ENCODE peak calls at places on chromosomes 2 and 18, in four cellular contexts. O, U, Q and H are unnamed samples.

GRCh38 chr2:113826346-113827285 is 63.3 kb upstream of the ACTR3 start:
- DNase-seq in O (no peak), U (no peak), Q (peak; percentile 56), H (no peak)

GRCh38 chr2:239329284-239329971 is 71.4 kb downstream of the HDAC4 start:
- DNase-seq in O (no peak), U (no peak), Q (no peak), H (no peak)

GRCh38 chr2:127530245-127531132 is 4.2 kb upstream of the IWS1 start:
- DNase-seq in O (no peak), U (no peak), Q (no peak), H (no peak)

GRCh38 chr2:126889501-126890135 is 9.1 kb upstream of the TEX51 start:
- DNase-seq in O (no peak), U (no peak), Q (no peak), H (no peak)

GRCh38 chr2:203021986-203022385 is 7.3 kb downstream of the NBEAL1 start:
- DNase-seq in O (no peak), U (no peak), Q (no peak), H (no peak)

GRCh38 chr2:100238471-100238870 is 83.8 kb downstream of the LONRF2 start:
- DNase-seq in O (no peak), U (no peak), Q (no peak), H (no peak)

GRCh38 chr2:109486711-109487130 is 127.0 kb downstream of the SEPTIN10 start:
- DNase-seq in O (no peak), U (no peak), Q (no peak), H (no peak)

GRCh38 chr2:235545369-235546150 is 51.7 kb downstream of the AGAP1 start:
- DNase-seq in O (no peak), U (no peak), Q (no peak), H (no peak)

DNA sequence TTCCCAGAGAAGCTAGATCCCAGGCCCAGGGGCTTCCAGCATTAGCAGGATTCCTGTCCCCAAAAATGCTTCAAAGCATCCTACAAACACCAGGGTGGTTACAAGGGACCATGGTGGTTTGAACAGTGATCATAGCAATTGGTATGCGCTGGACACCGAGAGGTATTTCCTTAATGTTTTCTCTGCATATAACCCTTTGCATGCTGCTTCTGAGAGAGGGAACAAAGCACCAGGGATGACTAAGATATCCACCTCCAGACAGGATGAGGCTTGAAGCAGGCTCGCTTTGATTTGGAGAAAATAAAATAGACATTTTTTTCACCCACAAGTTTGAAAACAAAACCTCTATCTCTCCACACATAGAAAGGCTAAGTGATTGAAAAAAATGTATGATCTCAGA is 50.5 kb upstream of the TSPYL6 start:
- DNase-seq in O (no peak), U (no peak), Q (no peak), H (no peak)
- TF ChIP-seq TCF7L2 in O (no peak), U (no peak), Q (no peak), H (no peak)

DNA sequence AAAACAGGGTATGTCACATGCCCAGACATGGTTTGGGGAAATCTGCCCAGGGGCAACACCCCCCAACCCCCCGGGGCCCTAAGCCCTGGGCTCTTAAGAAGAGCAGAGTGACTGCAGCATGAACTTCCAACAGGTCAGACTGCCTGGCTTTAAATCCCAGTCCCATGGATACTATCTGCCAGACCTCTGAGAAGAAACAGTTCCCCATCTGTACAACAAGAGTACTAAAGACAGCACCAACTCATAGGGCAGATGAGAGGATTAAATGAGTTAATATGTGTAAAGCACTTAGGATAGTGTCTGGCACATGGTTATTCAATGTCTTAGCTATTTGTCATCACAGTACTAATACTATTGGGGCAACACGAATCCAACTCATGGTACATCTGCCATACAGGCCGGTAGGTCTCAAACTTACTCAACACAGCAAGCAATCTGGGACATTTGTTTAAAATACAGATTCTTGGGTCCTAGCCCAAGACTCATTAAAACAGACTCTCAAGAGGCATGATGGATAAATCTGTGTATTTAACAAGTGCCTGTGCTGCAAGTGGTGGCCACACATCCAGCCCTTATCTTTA is 23.4 kb downstream of the CDH2 start:
- DNase-seq in O (no peak), U (no peak), Q (no peak), H (no peak)
- TF ChIP-seq TCF7L2 in O (no peak), U (no peak), Q (no peak), H (no peak)

DNA sequence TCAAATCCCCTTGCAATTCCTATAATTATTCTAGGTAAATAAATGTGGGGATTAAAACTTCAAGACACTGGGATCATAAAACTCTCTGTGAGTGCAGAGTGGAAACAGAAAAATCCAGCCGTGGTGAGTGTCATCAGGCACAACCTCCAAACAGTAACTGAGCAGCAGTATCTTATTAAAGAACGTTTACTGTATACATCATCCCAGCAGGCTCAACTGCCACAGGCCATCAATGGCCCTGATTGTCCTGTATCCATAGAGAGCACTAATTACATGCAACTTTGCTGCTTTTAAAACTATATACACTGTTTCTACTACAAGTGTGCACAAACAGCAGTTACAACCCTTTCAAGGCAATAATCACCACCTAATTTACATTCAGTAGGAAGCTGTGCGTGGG is 23.9 kb downstream of the GAREM1 start:
- DNase-seq in O (no peak), U (no peak), Q (no peak), H (no peak)
- TF ChIP-seq TCF7L2 in O (no peak), U (no peak), Q (no peak), H (no peak)

GRCh38 chr2:229269986-229270385 is 1.1 kb downstream of the PID1 start:
- DNase-seq in O (no peak), U (no peak), Q (no peak), H (no peak)

GRCh38 chr2:229268626-229269025 is 2.5 kb downstream of the PID1 start:
- DNase-seq in O (no peak), U (no peak), Q (no peak), H (no peak)

GRCh38 chr2:229269146-229269545 is 1.9 kb downstream of the PID1 start:
- DNase-seq in O (no peak), U (no peak), Q (no peak), H (no peak)

GRCh38 chr2:229273384-229274338 is 2.6 kb upstream of the PID1 start:
- DNase-seq in O (peak; percentile 16), U (peak; percentile 81), Q (peak; percentile 65), H (peak; percentile 61)

GRCh38 chr2:229270551-229271410 is at the start of gene PID1:
- DNase-seq in O (no peak), U (no peak), Q (no peak), H (no peak)
- TF ChIP-seq TCF7L2 in O (no peak), U (no peak), Q (no peak), H (no peak)

GRCh38 chr2:8633735-8634313 is 48.0 kb upstream of the ID2 start:
- DNase-seq in O (no peak), U (peak; percentile 82), Q (peak; percentile 98), H (no peak)
- TF ChIP-seq TCF7L2 in O (no peak), U (no peak), Q (no peak), H (no peak)

DNA sequence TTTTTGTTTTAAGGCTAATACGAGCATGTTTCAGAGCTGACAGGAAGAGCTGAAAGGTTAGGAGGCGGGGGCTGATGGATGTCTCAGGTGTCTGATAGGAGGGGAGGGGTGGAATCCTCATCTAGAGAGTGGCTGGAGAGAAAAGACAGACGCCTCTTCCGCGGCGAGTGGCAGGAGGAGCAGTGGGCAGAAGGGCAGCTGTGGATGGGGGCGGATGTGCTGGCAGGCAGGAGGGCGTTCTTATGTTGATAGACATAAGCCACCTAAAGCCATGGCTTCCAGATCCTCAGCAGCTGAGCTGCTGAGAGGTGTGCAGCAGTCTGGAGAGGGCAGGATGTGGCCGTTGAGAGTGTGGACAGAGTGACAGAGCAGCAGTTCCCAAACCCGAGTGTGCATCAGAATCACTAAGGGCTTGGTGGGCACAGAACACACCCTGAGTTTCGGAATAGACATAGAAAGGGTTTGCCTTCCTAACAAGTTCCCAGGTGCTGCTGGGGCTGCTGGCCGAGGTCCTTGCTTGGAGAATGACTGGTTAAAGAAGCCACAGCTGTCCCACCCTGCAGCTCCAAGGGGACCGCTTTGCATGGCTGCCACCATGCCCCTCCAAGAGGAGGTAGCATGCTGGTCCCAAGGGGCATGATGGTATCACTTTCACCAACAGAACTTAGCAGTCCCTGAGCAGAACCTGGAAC is 3.0 kb upstream of the ITM2C start:
- DNase-seq in O (no peak), U (no peak), Q (no peak), H (no peak)
- TF ChIP-seq TCF7L2 in O (no peak), U (no peak), Q (no peak), H (no peak)